ENCODE peak calls at places on chromosomes 3 and 15, in six cellular contexts. J is B cell; T is AG09309; Q is sciatic nerve; E is activated CD4-positive, alpha-beta memory T cell treated with anti-CD3 and anti-CD28 coated beads for 36 hours; S is activated naive CD4-positive, alpha-beta T cell. H is an unnamed sample.

GRCh38 chr15:49902791-49903481 is 216.1 kb downstream of the ATP8B4 start:
- DNase-seq in S (no peak), Q (no peak), J (no peak), T (peak), E (no peak), H (no peak)

GRCh38 chr3:138381950-138382715 is 33.8 kb downstream of the MRAS start:
- DNase-seq in T (peak), J (no peak), Q (peak), E (no peak), S (no peak), H (no peak)

GRCh38 chr3:178099885-178100284 is 436.4 kb upstream of the KCNMB2 start:
- DNase-seq in Q (no peak), J (no peak), S (no peak), T (no peak), E (no peak), H (no peak)

GRCh38 chr3:123751478-123751877 is 132.7 kb downstream of the MYLK start:
- DNase-seq in Q (no peak), E (no peak), J (no peak), S (no peak), T (no peak), H (no peak)

GRCh38 chr15:74389115-74390048 is 21.9 kb upstream of the CYP11A1 start:
- DNase-seq in E (no peak), Q (no peak), J (no peak), T (no peak), S (no peak), H (no peak)

GRCh38 chr3:88617283-88617682 is 467.5 kb downstream of the C3orf38 start:
- DNase-seq in S (no peak), E (no peak), J (no peak), Q (no peak), T (no peak), H (no peak)

GRCh38 chr3:42071720-42072582 is 19.2 kb upstream of the TRAK1 start:
- DNase-seq in E (no peak), S (no peak), J (no peak), Q (peak), T (peak), H (no peak)

GRCh38 chr3:49747792-49748480 is 24.2 kb upstream of the GMPPB start:
- DNase-seq in T (peak), S (no peak), E (no peak), Q (no peak), J (no peak), H (no peak)

GRCh38 chr15:23686466-23687142 is 501 bp downstream of the NDN start:
- DNase-seq in E (no peak), Q (no peak), S (no peak), J (no peak), T (no peak), H (no peak)

GRCh38 chr3:14773691-14774128 is 45.1 kb upstream of the FGD5 start:
- DNase-seq in Q (no peak), J (no peak), S (no peak), T (no peak), E (no peak), H (no peak)

GRCh38 chr3:146504546-146505197 is 35.3 kb upstream of the PLSCR2 start:
- DNase-seq in T (no peak), Q (no peak), J (no peak), S (no peak), E (no peak), H (no peak)

GRCh38 chr3:15498461-15499214 is 22.9 kb downstream of the COLQ start:
- DNase-seq in T (no peak), S (no peak), Q (no peak), J (no peak), E (no peak), H (no peak)

GRCh38 chr3:171309906-171310359 is 150.3 kb downstream of the TNIK start:
- DNase-seq in J (no peak), T (peak), S (no peak), Q (no peak), E (no peak), H (peak)

GRCh38 chr3:40191850-40192448 is 117.6 kb upstream of the EIF1B start:
- DNase-seq in S (no peak), Q (peak), T (no peak), E (peak), J (peak), H (peak)

H was measured in AG04450.